ENCODE peak calls at places on chromosomes 3 and 15, in five cellular contexts. X is mesendoderm, V is foreskin keratinocyte, Z is adrenal gland, G is AG04450. L is an unnamed sample.

GRCh38 chr15:88115529-88116152 is 140.9 kb downstream of the NTRK3 start:
- DNase-seq in X (no peak), V (no peak), Z (no peak), G (no peak), L (no peak)

GRCh38 chr3:139281512-139282196 is 62.2 kb upstream of the MRPS22 start:
- DNase-seq in X (no peak), V (no peak), Z (no peak), G (no peak), L (no peak)

GRCh38 chr15:100338971-100339444 is 2.8 kb downstream of the ADAMTS17 start:
- DNase-seq in X (peak), V (peak), Z (peak), G (no peak), L (peak)

GRCh38 chr3:138418556-138419206 is 15.7 kb upstream of the ESYT3 start:
- DNase-seq in X (no peak), V (no peak), Z (no peak), G (no peak), L (no peak)

GRCh38 chr15:45391746-45392711 is 13.7 kb upstream of the GATM start:
- DNase-seq in X (no peak), V (no peak), Z (no peak), G (no peak), L (no peak)

GRCh38 chr15:85793641-85794597 is 806 bp downstream of the KLHL25 start:
- DNase-seq in X (peak), V (no peak), Z (peak), G (no peak), L (no peak)

GRCh38 chr15:93837450-93837849 is 393.9 kb upstream of the MCTP2 start:
- DNase-seq in X (peak), V (peak), Z (no peak), G (no peak), L (peak)

GRCh38 chr15:92625297-92625980 is 30.1 kb downstream of the FAM174B start:
- DNase-seq in X (no peak), V (peak), Z (no peak), G (peak), L (no peak)

GRCh38 chr3:73225161-73225861 is 163.9 kb downstream of the EBLN2 start:
- DNase-seq in X (no peak), V (no peak), Z (no peak), G (no peak), L (no peak)

GRCh38 chr3:35760147-35760546 is 120.8 kb downstream of the ARPP21 start:
- DNase-seq in X (peak), V (no peak), Z (no peak), G (no peak), L (no peak)

GRCh38 chr15:80978685-80979084 is 10.9 kb downstream of the MESD start:
- DNase-seq in X (peak), V (no peak), Z (no peak), G (no peak), L (no peak)

GRCh38 chr3:193942516-193943055 is 193.4 kb upstream of the HES1 start:
- DNase-seq in X (peak), V (no peak), Z (no peak), G (no peak), L (no peak)

GRCh38 chr3:86739244-86739643 is 251.7 kb downstream of the VGLL3 start:
- DNase-seq in X (no peak), V (no peak), Z (no peak), G (no peak), L (no peak)

GRCh38 chr3:60708191-60708975 is 542.9 kb downstream of the FHIT start:
- DNase-seq in X (no peak), V (no peak), Z (no peak), G (peak), L (peak)

GRCh38 chr3:45487508-45487907 is 99.1 kb downstream of the LARS2 start:
- DNase-seq in X (no peak), V (no peak), Z (no peak), G (no peak), L (no peak)

GRCh38 chr15:55734641-55735040 is 8.3 kb downstream of the PRTG start:
- DNase-seq in X (no peak), V (no peak), Z (no peak), G (no peak), L (no peak)

GRCh38 chr3:187593347-187593850 is 76.8 kb downstream of the SST start:
- DNase-seq in X (no peak), V (no peak), Z (no peak), G (no peak), L (no peak)

GRCh38 chr15:91916051-91916450 is 62.5 kb downstream of the SLCO3A1 start:
- DNase-seq in X (no peak), V (no peak), Z (no peak), G (no peak), L (no peak)

GRCh38 chr3:105228696-105229095 is 138.0 kb upstream of the ALCAM start:
- DNase-seq in X (no peak), V (peak), Z (no peak), G (no peak), L (no peak)

GRCh38 chr3:102156426-102156825 is 278.4 kb upstream of the ZPLD1 start:
- DNase-seq in X (no peak), V (peak), Z (no peak), G (peak), L (peak)

GRCh38 chr3:66253790-66254620 is 33.2 kb downstream of the SLC25A26 start:
- DNase-seq in X (peak), V (no peak), Z (no peak), G (no peak), L (peak)

GRCh38 chr3:147975165-147975564 is 566.0 kb downstream of the ZIC1 start:
- DNase-seq in X (no peak), V (no peak), Z (no peak), G (no peak), L (no peak)

GRCh38 chr3:8660781-8661180 is 16.2 kb upstream of the SSUH2 start:
- DNase-seq in X (no peak), V (no peak), Z (no peak), G (no peak), L (no peak)

GRCh38 chr3:193910886-193911738 is 224.8 kb upstream of the HES1 start:
- DNase-seq in X (peak), V (no peak), Z (peak), G (no peak), L (no peak)

GRCh38 chr3:189324538-189325138 is 152.9 kb downstream of the TPRG1 start:
- DNase-seq in X (no peak), V (peak), Z (no peak), G (peak), L (peak)

GRCh38 chr15:67433495-67434099 is 87.3 kb upstream of the C15orf61 start:
- DNase-seq in X (peak), V (no peak), Z (peak), G (peak), L (no peak)

GRCh38 chr3:52121459-52121795 is 32.8 kb downstream of the POC1A start:
- DNase-seq in X (no peak), V (no peak), Z (no peak), G (no peak), L (no peak)

GRCh38 chr3:183959214-183959613 is 58.5 kb downstream of the ABCC5 start:
- DNase-seq in X (no peak), V (peak), Z (no peak), G (no peak), L (peak)

GRCh38 chr15:90412356-90413194 is 24.5 kb downstream of the IQGAP1 start:
- DNase-seq in X (peak), V (peak), Z (no peak), G (no peak), L (peak)

GRCh38 chr3:164064298-164064697 is 1014.0 kb downstream of the SI start:
- DNase-seq in X (no peak), V (no peak), Z (no peak), G (no peak), L (no peak)

GRCh38 chr3:114706591-114707224 is 412.9 kb downstream of the TIGIT start:
- DNase-seq in X (peak), V (peak), Z (peak), G (peak), L (peak)

GRCh38 chr15:76221085-76221767 is 90.0 kb downstream of the ETFA start:
- DNase-seq in X (no peak), V (no peak), Z (no peak), G (no peak), L (no peak)

GRCh38 chr3:187986514-187986934 is 167.4 kb upstream of the LPP start:
- DNase-seq in X (peak), V (peak), Z (no peak), G (peak), L (peak)

GRCh38 chr3:68972358-68972979 is 40.1 kb upstream of the TAFA4 start:
- DNase-seq in X (peak), V (peak), Z (peak), G (no peak), L (no peak)

GRCh38 chr3:128074851-128075515 is 22.7 kb downstream of the SEC61A1 start:
- DNase-seq in X (no peak), V (no peak), Z (no peak), G (no peak), L (no peak)

GRCh38 chr3:37912052-37912733 is 50.5 kb downstream of the CTDSPL start:
- DNase-seq in X (peak), V (no peak), Z (no peak), G (no peak), L (no peak)
- H3K27ac ChIP-seq in X (no peak), V (no peak), Z (no peak), G (no peak), L (no peak)

GRCh38 chr3:150370982-150371381 is 37.1 kb upstream of the TSC22D2 start:
- DNase-seq in X (no peak), V (no peak), Z (no peak), G (no peak), L (no peak)
- H3K27ac ChIP-seq in X (no peak), V (peak), Z (peak), G (no peak), L (peak)

GRCh38 chr15:70539409-70539808 is 223.9 kb downstream of the UACA start:
- DNase-seq in X (no peak), V (no peak), Z (no peak), G (no peak), L (no peak)
- H3K27ac ChIP-seq in X (no peak), V (no peak), Z (no peak), G (no peak), L (no peak)

GRCh38 chr3:4739289-4740236 is 239.7 kb upstream of the BHLHE40 start:
- DNase-seq in X (no peak), V (no peak), Z (no peak), G (no peak), L (no peak)

GRCh38 chr3:4738737-4739274 is 240.4 kb upstream of the BHLHE40 start:
- DNase-seq in X (no peak), V (no peak), Z (no peak), G (no peak), L (no peak)

GRCh38 chr3:4735243-4735642 is 242.1 kb downstream of the ITPR1 start:
- DNase-seq in X (no peak), V (no peak), Z (no peak), G (no peak), L (no peak)

GRCh38 chr3:4734454-4734853 is 241.3 kb downstream of the ITPR1 start:
- DNase-seq in X (no peak), V (no peak), Z (no peak), G (no peak), L (no peak)

DNA sequence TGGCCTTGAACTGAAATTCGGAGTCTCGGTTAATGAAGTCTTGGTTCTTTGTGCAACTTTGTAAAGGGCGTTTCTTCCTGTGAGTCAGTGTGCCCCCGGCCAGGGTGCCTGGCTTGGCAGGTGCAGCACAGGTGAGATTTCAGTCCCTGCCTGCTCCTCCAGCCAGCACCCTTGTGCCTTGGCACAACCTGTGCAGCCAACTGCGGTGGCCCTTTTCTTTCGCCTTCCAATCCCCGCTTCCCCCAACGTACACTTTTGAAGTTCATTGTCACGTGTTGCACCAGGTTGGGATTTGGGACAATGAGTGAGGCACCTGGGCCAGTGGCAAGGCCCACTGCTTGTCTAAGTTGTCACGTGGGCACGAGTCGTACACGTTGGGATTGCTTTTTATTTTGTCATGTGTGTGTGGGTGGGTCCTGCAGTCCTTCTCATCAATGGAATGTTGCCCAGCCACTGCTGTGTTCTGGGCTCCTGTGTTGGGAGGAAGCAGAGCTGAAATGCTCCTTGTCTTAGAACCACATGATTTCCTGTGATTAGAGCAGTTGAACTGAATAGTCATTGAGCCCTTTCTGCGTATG is 242.9 kb upstream of the BHLHE40 start:
- DNase-seq in X (no peak), V (peak), Z (no peak), G (no peak), L (peak)
- H3K27ac ChIP-seq in X (no peak), V (peak), Z (no peak), G (no peak), L (peak)

GRCh38 chr3:13414040-13414729 is 5.9 kb downstream of the NUP210 start:
- DNase-seq in X (no peak), V (no peak), Z (peak), G (no peak), L (no peak)
- H3K27ac ChIP-seq in X (no peak), V (no peak), Z (no peak), G (no peak), L (no peak)